ENCODE peak calls at places on chromosomes 7 and 10, in five cellular contexts. One of them, this sample, is unnamed.

GRCh38 chr7:128906766-128907559 is 3.5 kb downstream of the KCP start:
- DNase-seq in aorta: no peak
- DNase-seq in psoas muscle: no peak
- DNase-seq in astrocyte: no peak
- DNase-seq in Peyer's patch: peak; percentile 29
- DNase-seq in this sample: no peak

GRCh38 chr10:18551473-18551872 is 99.9 kb downstream of the NSUN6 start:
- DNase-seq in aorta: no peak
- DNase-seq in psoas muscle: no peak
- DNase-seq in Peyer's patch: no peak
- DNase-seq in astrocyte: no peak
- DNase-seq in this sample: no peak

GRCh38 chr7:117950601-117951278 is 77.5 kb upstream of the CTTNBP2 start:
- DNase-seq in aorta: no peak
- DNase-seq in Peyer's patch: peak; percentile 60
- DNase-seq in astrocyte: no peak
- DNase-seq in psoas muscle: no peak
- DNase-seq in this sample: no peak

GRCh38 chr10:59362991-59363390 is 642 bp upstream of the FAM13C start:
- DNase-seq in Peyer's patch: peak; percentile 55
- DNase-seq in aorta: peak; percentile 62
- DNase-seq in psoas muscle: peak; percentile 65
- DNase-seq in astrocyte: peak; percentile 47
- DNase-seq in this sample: no peak

GRCh38 chr7:31261373-31261772 is 79.2 kb downstream of the NEUROD6 start:
- DNase-seq in astrocyte: no peak
- DNase-seq in Peyer's patch: no peak
- DNase-seq in psoas muscle: no peak
- DNase-seq in aorta: no peak
- DNase-seq in this sample: no peak

GRCh38 chr10:20986049-20986448 is 88.9 kb upstream of the NEBL start:
- DNase-seq in aorta: no peak
- DNase-seq in Peyer's patch: no peak
- DNase-seq in psoas muscle: no peak
- DNase-seq in astrocyte: no peak
- DNase-seq in this sample: no peak

GRCh38 chr7:70883750-70884445 is 248.0 kb upstream of the GALNT17 start:
- DNase-seq in Peyer's patch: no peak
- DNase-seq in astrocyte: no peak
- DNase-seq in psoas muscle: no peak
- DNase-seq in aorta: no peak
- DNase-seq in this sample: no peak

GRCh38 chr10:124671486-124672075 is 72.6 kb downstream of the FAM53B start:
- DNase-seq in astrocyte: peak; percentile 10
- DNase-seq in Peyer's patch: no peak
- DNase-seq in aorta: no peak
- DNase-seq in psoas muscle: peak; percentile 70
- DNase-seq in this sample: no peak

GRCh38 chr7:76358478-76359110 is at the start of gene YWHAG:
- DNase-seq in aorta: peak; percentile 93
- DNase-seq in astrocyte: peak; percentile 62
- DNase-seq in Peyer's patch: peak; percentile 96
- DNase-seq in psoas muscle: peak; percentile 90
- DNase-seq in this sample: peak; percentile 88

GRCh38 chr7:88315532-88315931 is 8.8 kb upstream of the STEAP4 start:
- DNase-seq in Peyer's patch: no peak
- DNase-seq in astrocyte: no peak
- DNase-seq in psoas muscle: no peak
- DNase-seq in aorta: no peak
- DNase-seq in this sample: no peak

GRCh38 chr7:98655611-98656010 is 38.5 kb downstream of the NPTX2 start:
- DNase-seq in astrocyte: no peak
- DNase-seq in Peyer's patch: no peak
- DNase-seq in psoas muscle: no peak
- DNase-seq in aorta: no peak
- DNase-seq in this sample: no peak

GRCh38 chr10:90319188-90319914 is 538.5 kb downstream of the HTR7 start:
- DNase-seq in astrocyte: peak; percentile 93
- DNase-seq in aorta: no peak
- DNase-seq in Peyer's patch: no peak
- DNase-seq in psoas muscle: no peak
- DNase-seq in this sample: no peak

GRCh38 chr10:133420579-133420978 is 3.8 kb downstream of the SPRN start:
- DNase-seq in psoas muscle: no peak
- DNase-seq in aorta: no peak
- DNase-seq in Peyer's patch: no peak
- DNase-seq in astrocyte: no peak
- DNase-seq in this sample: no peak

GRCh38 chr10:68560201-68560915 is at the start of gene TET1:
- DNase-seq in Peyer's patch: peak; percentile 49
- DNase-seq in aorta: peak; percentile 50
- DNase-seq in psoas muscle: peak; percentile 55
- DNase-seq in astrocyte: peak; percentile 36
- DNase-seq in this sample: peak; percentile 17

GRCh38 chr10:73759512-73760115 is 15.4 kb downstream of the SEC24C start:
- DNase-seq in astrocyte: no peak
- DNase-seq in aorta: no peak
- DNase-seq in Peyer's patch: no peak
- DNase-seq in psoas muscle: no peak
- DNase-seq in this sample: peak; percentile 71

GRCh38 chr10:132395704-132396494 is 1.1 kb upstream of the PWWP2B start:
- DNase-seq in Peyer's patch: peak; percentile 86
- DNase-seq in psoas muscle: peak; percentile 87
- DNase-seq in aorta: peak; percentile 84
- DNase-seq in astrocyte: no peak
- DNase-seq in this sample: no peak

GRCh38 chr10:122541541-122542002 is 19.0 kb upstream of the DMBT1 start:
- DNase-seq in psoas muscle: no peak
- DNase-seq in astrocyte: no peak
- DNase-seq in Peyer's patch: no peak
- DNase-seq in aorta: no peak
- DNase-seq in this sample: peak; percentile 41

GRCh38 chr7:117362294-117362693 is 39.4 kb upstream of the WNT2 start:
- DNase-seq in aorta: no peak
- DNase-seq in Peyer's patch: no peak
- DNase-seq in psoas muscle: no peak
- DNase-seq in astrocyte: no peak
- DNase-seq in this sample: no peak

GRCh38 chr7:106041140-106041717 is 70.9 kb downstream of the SYPL1 start:
- DNase-seq in astrocyte: no peak
- DNase-seq in psoas muscle: no peak
- DNase-seq in aorta: no peak
- DNase-seq in Peyer's patch: no peak
- DNase-seq in this sample: no peak

GRCh38 chr10:25105262-25105661 is 69.5 kb upstream of the GPR158 start:
- DNase-seq in psoas muscle: no peak
- DNase-seq in aorta: no peak
- DNase-seq in astrocyte: no peak
- DNase-seq in Peyer's patch: no peak
- DNase-seq in this sample: no peak

GRCh38 chr7:30285531-30286284 is 1.3 kb downstream of the ZNRF2 start:
- DNase-seq in psoas muscle: peak; percentile 37
- DNase-seq in aorta: peak; percentile 63
- DNase-seq in astrocyte: peak; percentile 63
- DNase-seq in Peyer's patch: peak; percentile 64
- DNase-seq in this sample: peak; percentile 67

GRCh38 chr7:120521761-120522737 is 249.1 kb downstream of the KCND2 start:
- DNase-seq in astrocyte: no peak
- DNase-seq in aorta: no peak
- DNase-seq in psoas muscle: no peak
- DNase-seq in Peyer's patch: no peak
- DNase-seq in this sample: no peak

GRCh38 chr10:48924988-48925387 is 14.7 kb downstream of the LRRC18 start:
- DNase-seq in Peyer's patch: no peak
- DNase-seq in astrocyte: no peak
- DNase-seq in aorta: no peak
- DNase-seq in psoas muscle: no peak
- DNase-seq in this sample: no peak

GRCh38 chr10:63671317-63671937 is 150.2 kb downstream of the REEP3 start:
- DNase-seq in Peyer's patch: no peak
- DNase-seq in aorta: no peak
- DNase-seq in astrocyte: peak; percentile 62
- DNase-seq in psoas muscle: no peak
- DNase-seq in this sample: no peak

GRCh38 chr7:98133181-98133580 is 26.5 kb downstream of the LMTK2 start:
- DNase-seq in Peyer's patch: no peak
- DNase-seq in psoas muscle: no peak
- DNase-seq in aorta: no peak
- DNase-seq in astrocyte: peak; percentile 14
- DNase-seq in this sample: peak; percentile 45

GRCh38 chr7:31087351-31087750 is 35.2 kb downstream of the ADCYAP1R1 start:
- DNase-seq in astrocyte: no peak
- DNase-seq in Peyer's patch: peak; percentile 13
- DNase-seq in psoas muscle: no peak
- DNase-seq in aorta: no peak
- DNase-seq in this sample: no peak

DNA sequence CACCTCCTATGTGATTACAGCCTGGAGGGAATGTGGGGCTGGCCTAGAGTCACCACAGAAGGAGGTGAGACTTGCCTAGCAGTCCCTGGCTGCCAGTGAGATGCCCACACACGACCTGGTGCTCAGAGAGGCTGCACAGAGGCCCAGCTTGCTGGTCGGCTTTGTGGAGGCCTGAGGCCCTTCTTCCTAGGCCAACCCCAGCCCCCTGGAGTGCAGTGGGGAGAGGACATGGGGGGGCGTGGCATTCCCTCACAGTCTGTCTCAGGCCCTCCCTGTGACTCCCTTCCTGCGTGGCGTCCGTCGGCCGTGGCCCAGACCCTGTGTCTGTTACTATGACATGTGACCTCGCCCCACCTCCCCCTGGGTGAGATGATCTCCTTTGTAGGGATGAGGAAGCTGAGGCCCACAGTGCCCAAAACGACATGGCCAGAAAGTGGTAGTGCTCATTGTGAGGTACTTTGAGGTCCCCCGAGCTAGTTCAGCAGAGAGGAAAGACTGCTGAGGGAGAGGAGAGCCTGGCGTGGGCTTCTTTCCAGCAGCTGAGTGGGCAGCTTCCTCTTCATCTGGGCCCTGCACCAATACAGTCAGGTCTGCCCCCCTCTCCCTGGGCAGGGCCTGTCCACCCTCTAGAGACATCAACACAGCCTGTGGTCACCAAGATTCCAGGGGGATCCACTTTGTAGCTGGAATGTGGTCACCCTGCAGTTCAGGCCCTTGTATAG is 29.7 kb downstream of the UNC5B start:
- DNase-seq in psoas muscle: no peak
- DNase-seq in Peyer's patch: no peak
- DNase-seq in astrocyte: peak; percentile 37
- DNase-seq in aorta: peak; percentile 67
- DNase-seq in this sample: no peak
- H3K27ac ChIP-seq in psoas muscle: no peak overlapping the region
- H3K27ac ChIP-seq in Peyer's patch: peak overlapping the region; percentile 62
- H3K27ac ChIP-seq in astrocyte: no peak overlapping the region
- H3K27ac ChIP-seq in aorta: no peak overlapping the region
- H3K27ac ChIP-seq in this sample: no peak overlapping the region

DNA sequence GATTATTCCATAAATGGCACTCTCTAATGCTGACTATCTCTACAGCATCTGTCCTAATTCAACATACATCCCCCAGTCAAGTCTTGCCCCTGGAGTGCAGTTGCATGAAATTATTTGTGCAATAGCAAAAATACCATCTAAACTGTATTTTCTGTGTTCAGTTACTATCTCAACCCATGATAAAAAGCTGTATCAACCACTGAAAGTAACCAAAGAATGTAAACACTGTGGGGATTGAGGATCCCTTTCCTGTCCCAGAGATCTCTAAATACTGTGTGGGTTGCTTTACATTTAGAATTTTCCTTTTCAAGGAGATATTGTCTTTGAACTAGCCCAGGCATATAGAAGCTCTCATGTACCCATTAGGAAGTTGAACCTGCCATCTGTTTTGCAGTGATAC is 23.9 kb upstream of the DGKI start:
- DNase-seq in psoas muscle: no peak
- DNase-seq in Peyer's patch: no peak
- DNase-seq in astrocyte: no peak
- DNase-seq in aorta: no peak
- DNase-seq in this sample: no peak
- H3K36me3 ChIP-seq in psoas muscle: no peaks in the 10 kb centered on the region
- H3K36me3 ChIP-seq in Peyer's patch: peaks cover 47% of the 10 kb centered on the region
- H3K36me3 ChIP-seq in astrocyte: peaks cover 50% of the 10 kb centered on the region
- H3K36me3 ChIP-seq in aorta: peaks cover 15% of the 10 kb centered on the region
- H3K36me3 ChIP-seq in this sample: no peaks in the 10 kb centered on the region

GRCh38 chr7:66504131-66504530 is 124.5 kb upstream of the KCTD7 start:
- DNase-seq in psoas muscle: no peak
- DNase-seq in astrocyte: no peak
- DNase-seq in aorta: no peak
- DNase-seq in Peyer's patch: no peak
- DNase-seq in this sample: no peak
- H3K4me1 ChIP-seq in psoas muscle: peaks cover 4% of the 10 kb centered on the region
- H3K4me1 ChIP-seq in astrocyte: no peaks in the 10 kb centered on the region
- H3K4me1 ChIP-seq in aorta: no peaks in the 10 kb centered on the region
- H3K4me1 ChIP-seq in Peyer's patch: peaks cover 8% of the 10 kb centered on the region
- H3K4me1 ChIP-seq in this sample: peaks cover 6% of the 10 kb centered on the region

GRCh38 chr10:8912108-8912507 is 857.6 kb downstream of the GATA3 start:
- DNase-seq in aorta: no peak
- DNase-seq in psoas muscle: no peak
- DNase-seq in Peyer's patch: no peak
- DNase-seq in astrocyte: no peak
- DNase-seq in this sample: no peak
- H3K27ac ChIP-seq in aorta: no peak overlapping the region
- H3K27ac ChIP-seq in psoas muscle: no peak overlapping the region
- H3K27ac ChIP-seq in Peyer's patch: no peak overlapping the region
- H3K27ac ChIP-seq in astrocyte: no peak overlapping the region
- H3K27ac ChIP-seq in this sample: no peak overlapping the region

DNA sequence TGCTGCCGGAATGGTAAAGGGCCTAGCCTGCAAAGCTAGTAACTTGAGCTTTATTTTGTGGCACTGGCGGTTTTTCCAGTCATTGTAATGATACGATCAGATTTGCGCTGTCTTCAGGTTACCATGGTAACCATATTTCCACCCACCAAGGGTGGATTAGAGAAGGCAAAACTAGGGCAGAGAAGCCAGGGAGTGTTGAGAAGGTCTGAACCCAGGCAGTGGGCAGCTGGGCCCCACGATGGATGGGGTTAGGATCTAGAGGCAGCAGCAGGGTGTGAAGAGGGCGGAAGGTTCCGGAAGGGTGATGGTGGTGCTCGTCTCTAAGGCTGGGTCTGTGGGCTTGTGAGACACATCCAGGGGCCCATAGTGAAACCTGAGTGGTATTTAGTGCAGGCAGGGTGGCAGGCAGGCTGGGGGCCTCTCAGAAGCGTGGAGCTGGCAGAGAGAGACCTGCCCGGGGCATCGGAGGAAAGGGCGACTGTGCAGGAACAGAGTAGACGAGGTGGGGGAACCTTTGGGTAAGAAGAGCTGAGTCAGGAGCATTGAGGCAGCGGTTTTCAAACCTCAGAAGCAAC is 87.9 kb upstream of the GTF2I start:
- DNase-seq in psoas muscle: no peak
- DNase-seq in Peyer's patch: no peak
- DNase-seq in aorta: no peak
- DNase-seq in astrocyte: no peak
- DNase-seq in this sample: peak; percentile 36
- H3K36me3 ChIP-seq in psoas muscle: peaks cover 13% of the 10 kb centered on the region
- H3K36me3 ChIP-seq in Peyer's patch: no peaks in the 10 kb centered on the region
- H3K36me3 ChIP-seq in aorta: no peaks in the 10 kb centered on the region
- H3K36me3 ChIP-seq in astrocyte: no peaks in the 10 kb centered on the region
- H3K36me3 ChIP-seq in this sample: no peaks in the 10 kb centered on the region

This sample was measured in CD4-positive, alpha-beta memory T cell.